ENCODE peak calls at places on chromosomes 5 and 9, in ten cellular contexts. L, B, S, M, Y, R, P, U, T and G are unnamed samples.

GRCh38 chr5:177524539-177524900 is 7.8 kb upstream of the DDX41 start:
- DNase-seq in L (no peak), B (no peak), S (no peak), M (no peak), Y (no peak), R (no peak), P (no peak), U (no peak), T (no peak), G (no peak)

GRCh38 chr5:91528831-91529230 is 145.7 kb upstream of the ARRDC3 start:
- DNase-seq in L (no peak), B (no peak), S (no peak), M (no peak), Y (no peak), R (no peak), P (no peak), U (no peak), T (no peak), G (no peak)

GRCh38 chr5:159198063-159199036 is 11.0 kb downstream of the RNF145 start:
- DNase-seq in L (no peak), B (no peak), S (no peak), M (no peak), Y (peak; percentile 31), R (no peak), P (no peak), U (no peak), T (peak; percentile 64), G (no peak)

GRCh38 chr5:55063220-55063863 is 39.1 kb upstream of the GZMA start:
- DNase-seq in L (no peak), B (no peak), S (no peak), M (no peak), Y (no peak), R (no peak), P (no peak), U (peak; percentile 66), T (no peak), G (no peak)

GRCh38 chr9:28073278-28073677 is 500.0 kb upstream of the C9orf72 start:
- DNase-seq in L (peak; percentile 58), B (peak; percentile 64), S (peak; percentile 76), M (peak; percentile 69), Y (no peak), R (peak; percentile 3), P (peak; percentile 21), U (peak; percentile 16), T (peak; percentile 9), G (peak; percentile 63)

GRCh38 chr5:127358274-127358673 is 67.7 kb downstream of the MEGF10 start:
- DNase-seq in L (no peak), B (peak; percentile 97), S (no peak), M (no peak), Y (no peak), R (no peak), P (no peak), U (peak; percentile 45), T (no peak), G (peak; percentile 81)

GRCh38 chr5:107668154-107668932 is 2.4 kb downstream of the EFNA5 start:
- DNase-seq in L (no peak), B (no peak), S (no peak), M (no peak), Y (no peak), R (no peak), P (no peak), U (no peak), T (no peak), G (peak; percentile 39)

GRCh38 chr5:151662805-151663204 is 23.9 kb downstream of the SPARC start:
- DNase-seq in L (no peak), B (no peak), S (no peak), M (no peak), Y (no peak), R (no peak), P (no peak), U (no peak), T (peak; percentile 36), G (no peak)

GRCh38 chr9:38423939-38424843 is at the start of gene IGFBPL1:
- DNase-seq in L (peak; percentile 8), B (no peak), S (peak; percentile 79), M (no peak), Y (no peak), R (peak; percentile 50), P (peak; percentile 94), U (peak; percentile 35), T (peak; percentile 62), G (no peak)

GRCh38 chr5:54519083-54519541 is 1.6 kb downstream of the SNX18 start:
- DNase-seq in L (no peak), B (no peak), S (no peak), M (no peak), Y (no peak), R (no peak), P (no peak), U (no peak), T (no peak), G (no peak)

GRCh38 chr5:83530186-83530585 is 58.6 kb downstream of the VCAN start:
- DNase-seq in L (no peak), B (peak; percentile 58), S (no peak), M (peak; percentile 76), Y (no peak), R (no peak), P (no peak), U (peak; percentile 69), T (no peak), G (no peak)

GRCh38 chr9:13424204-13424603 is 144.7 kb upstream of the MPDZ start:
- DNase-seq in L (no peak), B (no peak), S (no peak), M (no peak), Y (no peak), R (no peak), P (no peak), U (no peak), T (no peak), G (no peak)

GRCh38 chr9:33167949-33168535 is 906 bp upstream of the B4GALT1 start:
- DNase-seq in L (no peak), B (no peak), S (peak; percentile 38), M (no peak), Y (no peak), R (no peak), P (no peak), U (no peak), T (peak; percentile 37), G (peak; percentile 15)